ENCODE peak calls at places on chromosomes 7 and 10, in nine cellular contexts. W is hepatic stellate cell, Z is heart right ventricle, G is sciatic nerve, K is GM12891, T is SK-N-SH, M is NCI-H69, C is foreskin keratinocyte, U is RPMI7951. I is an unnamed sample.

GRCh38 chr10:10996966-10997620 is 20.6 kb upstream of the CELF2 start:
- DNase-seq in W (no peak), Z (no peak), G (no peak), K (no peak), T (no peak), M (no peak), C (no peak), U (no peak), I (no peak)

GRCh38 chr7:116426428-116427156 is 72.9 kb upstream of the CAV2 start:
- DNase-seq in W (peak), Z (peak), G (no peak), K (no peak), T (no peak), M (no peak), C (peak), U (peak), I (no peak)

GRCh38 chr7:107173691-107174406 is 5.0 kb downstream of the HBP1 start:
- DNase-seq in W (no peak), Z (no peak), G (no peak), K (no peak), T (no peak), M (no peak), C (no peak), U (no peak), I (no peak)

GRCh38 chr7:146655928-146656797 is 539.6 kb downstream of the CNTNAP2 start:
- DNase-seq in W (no peak), Z (no peak), G (no peak), K (no peak), T (no peak), M (peak), C (no peak), U (peak), I (no peak)

GRCh38 chr7:1290262-1291039 is 57.8 kb downstream of the UNCX start:
- DNase-seq in W (peak), Z (no peak), G (no peak), K (no peak), T (no peak), M (peak), C (peak), U (peak), I (no peak)

GRCh38 chr7:116032886-116033285 is 2.3 kb upstream of the TFEC start:
- DNase-seq in W (no peak), Z (no peak), G (no peak), K (no peak), T (no peak), M (no peak), C (no peak), U (no peak), I (no peak)

GRCh38 chr7:99835189-99835588 is 7.4 kb downstream of the CYP3A43 start:
- DNase-seq in W (no peak), Z (no peak), G (no peak), K (no peak), T (no peak), M (no peak), C (no peak), U (no peak), I (no peak)

GRCh38 chr10:68154211-68154497 is 44.9 kb downstream of the MYPN start:
- DNase-seq in W (peak), Z (peak), G (no peak), K (no peak), T (peak), M (peak), C (no peak), U (peak), I (no peak)

GRCh38 chr7:117090820-117091219 is 137.5 kb downstream of the ST7 start:
- DNase-seq in W (no peak), Z (no peak), G (no peak), K (no peak), T (no peak), M (peak), C (no peak), U (no peak), I (no peak)

GRCh38 chr7:68186072-68186471 is 1189.4 kb downstream of the TYW1 start:
- DNase-seq in W (no peak), Z (no peak), G (no peak), K (no peak), T (peak), M (no peak), C (no peak), U (no peak), I (no peak)

GRCh38 chr7:52838981-52839411 is 196.4 kb upstream of the POM121L12 start:
- DNase-seq in W (no peak), Z (no peak), G (no peak), K (no peak), T (no peak), M (no peak), C (peak), U (no peak), I (no peak)

GRCh38 chr10:6254200-6254599 is 51.5 kb downstream of the PFKFB3 start:
- DNase-seq in W (no peak), Z (no peak), G (no peak), K (no peak), T (no peak), M (no peak), C (no peak), U (no peak), I (no peak)

GRCh38 chr10:106513328-106513727 is 651.2 kb downstream of the SORCS1 start:
- DNase-seq in W (no peak), Z (no peak), G (no peak), K (no peak), T (no peak), M (peak), C (peak), U (no peak), I (no peak)

GRCh38 chr7:130959743-130960207 is 225.8 kb upstream of the KLF14 start:
- DNase-seq in W (no peak), Z (no peak), G (no peak), K (no peak), T (no peak), M (peak), C (peak), U (peak), I (no peak)

GRCh38 chr10:15472431-15473400 is 101.6 kb upstream of the FAM171A1 start:
- DNase-seq in W (peak), Z (peak), G (no peak), K (no peak), T (no peak), M (no peak), C (no peak), U (peak), I (no peak)

GRCh38 chr7:81081626-81082025 is 162.8 kb upstream of the SEMA3C start:
- DNase-seq in W (no peak), Z (no peak), G (no peak), K (no peak), T (no peak), M (no peak), C (no peak), U (no peak), I (no peak)

GRCh38 chr7:157652161-157652953 is 315.6 kb downstream of the DNAJB6 start:
- DNase-seq in W (no peak), Z (no peak), G (peak), K (no peak), T (peak), M (no peak), C (no peak), U (no peak), I (peak)

GRCh38 chr7:93327006-93327633 is 95.0 kb downstream of the VPS50 start:
- DNase-seq in W (peak), Z (no peak), G (no peak), K (no peak), T (no peak), M (no peak), C (peak), U (peak), I (no peak)

GRCh38 chr10:44906476-44906875 is 4.7 kb upstream of the TMEM72 start:
- DNase-seq in W (no peak), Z (no peak), G (no peak), K (no peak), T (no peak), M (no peak), C (no peak), U (peak), I (no peak)

GRCh38 chr10:120456626-120457430 is at the start of gene PLPP4:
- DNase-seq in W (peak), Z (no peak), G (no peak), K (peak), T (peak), M (peak), C (no peak), U (peak), I (peak)